ENCODE peak calls at places on chromosomes 1 and 21, in five cellular contexts. D is H1, T is heart right ventricle, F is mesendoderm, M is cardiac muscle cell. L is an unnamed sample. For H3K4me1 and H3K36me3, the result is how much of the 10 kb centered on the place peaks cover.

GRCh38 chr1:216076751-216077150 is 346.5 kb downstream of the USH2A start:
- DNase-seq in D (no peak), T (no peak), F (no peak), M (no peak), L (no peak)

GRCh38 chr1:167924553-167925223 is 10.8 kb upstream of the ADCY10 start:
- DNase-seq in D (no peak), T (no peak), F (no peak), M (no peak), L (no peak)

GRCh38 chr1:29513357-29513756 is 277.0 kb downstream of the PTPRU start:
- DNase-seq in D (peak), T (no peak), F (peak), M (peak), L (no peak)

GRCh38 chr1:112272101-112272772 is 123.8 kb upstream of the CTTNBP2NL start:
- DNase-seq in D (no peak), T (no peak), F (no peak), M (no peak), L (no peak)

GRCh38 chr1:36722871-36723270 is 240.2 kb upstream of the CSF3R start:
- DNase-seq in D (no peak), T (no peak), F (no peak), M (no peak), L (no peak)

GRCh38 chr1:107820797-107821196 is 144.2 kb downstream of the VAV3 start:
- DNase-seq in D (no peak), T (no peak), F (no peak), M (no peak), L (no peak)

GRCh38 chr1:93331412-93331811 is 14.3 kb upstream of the DR1 start:
- DNase-seq in D (no peak), T (no peak), F (peak), M (no peak), L (no peak)

GRCh38 chr1:246564839-246565750 is 966 bp downstream of the TFB2M start:
- DNase-seq in D (no peak), T (no peak), F (no peak), M (no peak), L (no peak)

GRCh38 chr1:171819946-171820345 is 21.4 kb upstream of the DNM3 start:
- DNase-seq in D (no peak), T (no peak), F (no peak), M (no peak), L (no peak)

GRCh38 chr1:19260211-19261138 is 8.9 kb downstream of the MRTO4 start:
- DNase-seq in D (no peak), T (no peak), F (no peak), M (no peak), L (peak)

GRCh38 chr1:20725189-20726106 is 7.1 kb downstream of the SH2D5 start:
- DNase-seq in D (no peak), T (no peak), F (peak), M (no peak), L (peak)

GRCh38 chr1:29824025-29824424 is 587.7 kb downstream of the PTPRU start:
- DNase-seq in D (peak), T (no peak), F (no peak), M (no peak), L (no peak)

GRCh38 chr21:41142051-41142795 is 25.7 kb upstream of the BACE2 start:
- DNase-seq in D (no peak), T (no peak), F (peak), M (no peak), L (no peak)

GRCh38 chr1:107292012-107292411 is 151.2 kb downstream of the NTNG1 start:
- DNase-seq in D (no peak), T (no peak), F (no peak), M (no peak), L (no peak)

GRCh38 chr1:11873954-11874562 is 15.3 kb upstream of the NPPB start:
- DNase-seq in D (no peak), T (peak), F (no peak), M (no peak), L (no peak)

DNA sequence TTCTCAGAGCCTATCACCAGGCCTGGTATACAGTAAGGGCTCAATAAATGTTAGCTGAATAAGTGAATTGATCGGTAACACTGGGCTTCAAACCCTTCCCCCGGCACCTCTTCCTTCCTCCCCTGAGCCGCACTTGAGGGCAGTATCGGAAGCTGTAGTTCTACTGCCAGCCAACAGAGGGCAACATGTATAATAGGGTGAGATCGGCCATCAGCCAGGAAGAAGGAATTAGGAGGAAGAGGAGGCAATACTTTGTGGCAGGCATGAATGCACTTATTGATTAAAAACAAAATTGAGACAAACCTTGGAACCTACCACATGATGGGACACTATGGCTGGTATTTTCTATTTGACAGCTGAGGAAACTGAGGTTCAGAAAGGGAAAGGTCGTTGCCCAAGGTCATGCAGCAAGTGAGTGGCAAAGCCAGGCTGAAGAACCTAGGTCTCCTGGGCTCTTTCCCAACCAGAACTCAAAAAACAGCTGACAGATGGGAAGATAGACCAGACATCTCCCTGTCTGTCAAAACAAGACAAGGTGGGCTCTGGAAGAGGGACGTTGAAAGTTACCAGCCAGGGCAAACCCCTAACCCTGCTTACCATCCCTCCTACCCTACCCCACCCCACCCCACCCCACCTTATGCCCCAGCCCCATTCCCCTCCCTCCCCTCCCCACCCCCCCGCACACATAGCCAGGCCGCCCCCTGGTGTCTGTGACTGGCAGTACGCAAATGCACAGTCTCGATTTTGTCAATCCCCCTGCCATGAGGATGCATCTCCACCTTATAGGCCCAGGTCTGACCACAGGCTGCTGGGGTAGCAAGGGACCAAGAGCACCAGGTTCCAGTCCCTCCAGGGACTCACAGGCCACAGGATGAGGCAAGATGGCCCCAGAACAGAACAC is 107.3 kb upstream of the RUNX3 start:
- DNase-seq in D (peak), T (peak), F (peak), M (peak), L (no peak)
- H3K4me1 ChIP-seq in D (under half), T (under half), F (under half), M (under half), L (under half)

GRCh38 chr21:28754127-28754611 is 238.5 kb downstream of the LTN1 start:
- DNase-seq in D (no peak), T (peak), F (peak), M (peak), L (no peak)
- H3K4me3 ChIP-seq in D (no peak), T (no peak), F (no peak), M (no peak), L (no peak)

GRCh38 chr1:26468911-26469310 is 3.3 kb upstream of the HMGN2 start:
- DNase-seq in D (no peak), T (peak), F (no peak), M (no peak), L (no peak)
- H3K36me3 ChIP-seq in D (under half), T (under half), F (under half), M (under half), L (under half)

DNA sequence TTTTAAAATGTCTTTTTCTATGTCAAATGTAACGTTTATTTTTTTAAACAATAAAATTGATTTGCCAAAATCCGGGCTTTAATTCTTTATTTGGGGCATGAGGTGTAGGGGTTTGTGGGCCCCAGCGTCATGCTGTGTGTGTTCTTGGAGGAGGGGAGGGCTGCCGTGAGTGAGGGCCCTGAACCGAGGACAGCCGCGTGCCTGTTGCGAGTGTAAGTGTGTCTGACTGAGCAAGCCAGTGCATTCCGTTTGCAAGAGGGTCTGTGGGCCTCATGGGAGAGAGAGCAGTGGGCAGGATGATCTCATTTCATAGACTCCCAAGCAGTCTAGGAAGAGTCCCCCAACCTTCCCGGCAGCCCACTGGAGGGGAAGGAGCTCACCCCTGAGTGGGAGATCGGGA is 21.4 kb upstream of the SPSB1 start:
- DNase-seq in D (no peak), T (no peak), F (no peak), M (peak), L (no peak)
- H3K4me1 ChIP-seq in D (under half), T (under half), F (under half), M (under half), L (under half)